ENCODE peak calls at places on chromosomes 13 and 19, in nine cellular contexts. L is astrocyte of the cerebellum; W is fibroblast of pulmonary artery; G is astrocyte of the hippocampus; B is naive thymus-derived CD8-positive, alpha-beta T cell; P is stimulated activated CD4-positive, alpha-beta T cell treated with anti-CD3 and anti-CD28 coated beads, Interleukin-1b, Interleukin-23, amount 100 ng/mL, for 1 hour; F is dorsolateral prefrontal cortex; V is glutamatergic neuron; E is EH. S is an unnamed sample.

GRCh38 chr19:14310055-14310454 is 71.2 kb upstream of the ADGRE5 start:
- DNase-seq in L (no peak), W (no peak), V (no peak), B (no peak), E (no peak), F (no peak), G (no peak), P (no peak), S (no peak)

GRCh38 chr19:41350735-41351338 is 2.9 kb downstream of the TGFB1 start:
- DNase-seq in F (no peak), V (no peak), E (peak), P (no peak), W (no peak), B (no peak), L (no peak), G (no peak), S (no peak)

GRCh38 chr19:39918183-39918651 is 16.2 kb downstream of the FCGBP start:
- DNase-seq in P (no peak), V (no peak), L (no peak), E (no peak), F (no peak), G (no peak), W (no peak), B (no peak), S (no peak)

GRCh38 chr19:41872775-41873647 is 4.1 kb upstream of the CD79A start:
- DNase-seq in W (peak), V (peak), P (no peak), B (peak), L (peak), E (peak), G (peak), F (no peak), S (peak)

GRCh38 chr19:48390188-48391099 is 907 bp downstream of the KDELR1 start:
- DNase-seq in V (peak), W (peak), L (no peak), P (peak), F (peak), B (peak), G (peak), E (peak), S (peak)

GRCh38 chr13:41049480-41049879 is 11.8 kb upstream of the WBP4 start:
- DNase-seq in L (no peak), W (peak), G (no peak), F (no peak), V (no peak), E (no peak), P (no peak), B (no peak), S (no peak)

GRCh38 chr13:20462921-20463320 is 62.7 kb downstream of the CRYL1 start:
- DNase-seq in G (no peak), W (no peak), E (no peak), F (no peak), B (no peak), L (no peak), P (no peak), V (no peak), S (no peak)

GRCh38 chr19:42846597-42846996 is 32.9 kb downstream of the PSG1 start:
- DNase-seq in B (no peak), E (peak), V (no peak), G (no peak), P (no peak), F (no peak), L (no peak), W (no peak), S (no peak)

GRCh38 chr13:32016119-32016518 is 15.5 kb upstream of the FRY start:
- DNase-seq in P (no peak), W (no peak), G (no peak), F (no peak), V (no peak), E (no peak), L (no peak), B (no peak), S (no peak)

GRCh38 chr19:12364391-12365093 is 941 bp downstream of the ZNF442 start:
- DNase-seq in E (peak), W (peak), L (no peak), B (no peak), P (no peak), V (peak), G (peak), F (no peak), S (peak)

GRCh38 chr13:23086951-23087350 is 93.8 kb upstream of the SGCG start:
- DNase-seq in E (no peak), F (no peak), L (no peak), B (no peak), P (no peak), G (peak), W (no peak), V (no peak), S (no peak)

GRCh38 chr13:96822900-96823299 is 171.4 kb downstream of the OXGR1 start:
- DNase-seq in F (no peak), B (no peak), W (peak), E (peak), G (peak), P (no peak), L (no peak), V (peak), S (no peak)

GRCh38 chr13:34611678-34612077 is 330.4 kb upstream of the NBEA start:
- DNase-seq in W (no peak), P (no peak), E (peak), F (no peak), B (no peak), L (no peak), V (no peak), G (peak), S (no peak)

GRCh38 chr19:34500656-34501120 is 19.1 kb downstream of the WTIP start:
- DNase-seq in V (no peak), L (no peak), P (no peak), W (no peak), B (no peak), E (no peak), F (no peak), G (no peak), S (peak)

GRCh38 chr19:45918721-45919120 is 4.1 kb upstream of the NANOS2 start:
- DNase-seq in P (no peak), E (no peak), V (no peak), B (no peak), G (no peak), W (no peak), F (no peak), L (no peak), S (no peak)

GRCh38 chr19:30214651-30215051 is 157.5 kb upstream of the ZNF536 start:
- DNase-seq in E (no peak), B (no peak), G (no peak), V (no peak), F (no peak), L (no peak), P (no peak), W (no peak), S (peak)

GRCh38 chr13:39685652-39686051 is 30.2 kb downstream of the COG6 start:
- DNase-seq in L (no peak), W (no peak), V (no peak), B (no peak), P (no peak), E (no peak), G (no peak), F (no peak), S (no peak)

GRCh38 chr19:18871543-18871942 is 24.4 kb downstream of the CERS1 start:
- DNase-seq in B (no peak), V (no peak), P (no peak), F (no peak), W (no peak), E (no peak), G (no peak), L (no peak), S (no peak)

S was measured in AG20443.